ENCODE peak calls at places on chromosome 19, in five cellular contexts. K is thyroid gland; W is IMR-90; Y is CD8-positive, alpha-beta T cell; F is epithelial cell of proximal tubule. G is an unnamed sample.

GRCh38 chr19:45030825-45031224 is 8.0 kb upstream of the CLASRP start:
- DNase-seq in F (no peak), K (no peak), W (no peak), Y (no peak), G (no peak)

GRCh38 chr19:51788936-51789795 is 5.8 kb upstream of the FPR3 start:
- DNase-seq in F (no peak), W (no peak), K (no peak), Y (no peak), G (peak)

GRCh38 chr19:38265213-38265861 is 964 bp downstream of the SPINT2 start:
- DNase-seq in K (peak), Y (no peak), F (no peak), W (no peak), G (peak)

GRCh38 chr19:39824143-39825092 is 9.5 kb downstream of the DYRK1B start:
- DNase-seq in Y (peak), F (peak), W (peak), K (peak), G (peak)

GRCh38 chr19:11887618-11888531 is at the start of gene ZNF69:
- DNase-seq in Y (peak), W (peak), K (peak), F (no peak), G (peak)

GRCh38 chr19:29537601-29538000 is 11.8 kb downstream of the VSTM2B start:
- DNase-seq in Y (no peak), W (no peak), F (no peak), K (no peak), G (no peak)

GRCh38 chr19:15828121-15828620 is 12.7 kb upstream of the OR10H1 start:
- DNase-seq in Y (no peak), W (no peak), K (no peak), F (no peak), G (no peak)

GRCh38 chr19:18153555-18154134 is 682 bp downstream of the PIK3R2 start:
- DNase-seq in W (no peak), K (peak), Y (peak), F (no peak), G (no peak)

GRCh38 chr19:3773814-3774515 is 1.9 kb upstream of the RAX2 start:
- DNase-seq in K (no peak), W (no peak), Y (no peak), F (no peak), G (no peak)

GRCh38 chr19:11106477-11106876 is 17.2 kb downstream of the LDLR start:
- DNase-seq in F (no peak), K (no peak), Y (no peak), W (no peak), G (no peak)

GRCh38 chr19:13459351-13459750 is 46.9 kb downstream of the CACNA1A start:
- DNase-seq in F (no peak), W (no peak), Y (no peak), K (no peak), G (no peak)

GRCh38 chr19:2329528-2329927 is 1.0 kb downstream of the SPPL2B start:
- DNase-seq in K (no peak), F (no peak), Y (no peak), W (no peak), G (no peak)

GRCh38 chr19:32397736-32398135 is 7.8 kb upstream of the DPY19L3 start:
- DNase-seq in F (no peak), K (no peak), W (peak), Y (no peak), G (peak)

GRCh38 chr19:9673912-9674668 is 810 bp downstream of the ZNF562 start:
- DNase-seq in F (no peak), K (no peak), Y (no peak), W (peak), G (peak)

GRCh38 chr19:52922841-52923781 is at the start of gene ZNF888:
- DNase-seq in W (peak), Y (peak), K (peak), F (no peak), G (peak)

GRCh38 chr19:30286378-30286777 is 85.8 kb upstream of the ZNF536 start:
- DNase-seq in K (no peak), Y (no peak), F (no peak), W (no peak), G (no peak)

GRCh38 chr19:36573948-36574726 is 1.0 kb upstream of the ZNF529 start:
- DNase-seq in F (no peak), W (peak), Y (no peak), K (peak), G (peak)

GRCh38 chr19:46728208-46728607 is 11.3 kb upstream of the PRKD2 start:
- DNase-seq in K (no peak), Y (no peak), F (no peak), W (no peak), G (no peak)

GRCh38 chr19:13277104-13277809 is 127.0 kb downstream of the IER2 start:
- DNase-seq in F (peak), W (peak), Y (peak), K (peak), G (peak)

GRCh38 chr19:14139944-14140343 is 3.6 kb upstream of the ASF1B start:
- DNase-seq in F (no peak), K (no peak), Y (no peak), W (no peak), G (no peak)

GRCh38 chr19:35204799-35205732 is 23.5 kb downstream of the FAM187B start:
- DNase-seq in W (no peak), F (no peak), K (no peak), Y (no peak), G (no peak)

GRCh38 chr19:58203814-58204475 is 21.1 kb downstream of the ZNF274 start:
- DNase-seq in Y (no peak), K (no peak), W (no peak), F (no peak), G (peak)

GRCh38 chr19:58204566-58204965 is 21.7 kb downstream of the ZNF274 start:
- DNase-seq in W (no peak), F (no peak), K (no peak), Y (no peak), G (no peak)

GRCh38 chr19:58212336-58213074 is 16.2 kb upstream of the ZNF544 start:
- DNase-seq in W (no peak), Y (no peak), F (no peak), K (no peak), G (no peak)

GRCh38 chr19:58213075-58213369 is 15.7 kb upstream of the ZNF544 start:
- DNase-seq in Y (no peak), W (no peak), K (no peak), F (no peak), G (no peak)

GRCh38 chr19:58209577-58209976 is 19.1 kb upstream of the ZNF544 start:
- DNase-seq in Y (no peak), K (no peak), F (no peak), W (no peak), G (no peak)
- H3K4me3 ChIP-seq in Y (no peak), K (no peak), F (no peak), W (no peak), G (no peak)

GRCh38 chr19:8021374-8021773 is 15.9 kb upstream of the ELAVL1 start:
- DNase-seq in W (no peak), F (no peak), K (no peak), Y (no peak), G (no peak)

GRCh38 chr19:8025321-8025720 is 19.9 kb upstream of the ELAVL1 start:
- DNase-seq in W (no peak), K (no peak), Y (no peak), F (no peak), G (no peak)

GRCh38 chr19:8020681-8021080 is 15.2 kb upstream of the ELAVL1 start:
- DNase-seq in W (no peak), K (no peak), F (no peak), Y (no peak), G (no peak)

GRCh38 chr19:8023371-8023770 is 17.9 kb upstream of the ELAVL1 start:
- DNase-seq in Y (no peak), W (no peak), F (no peak), K (no peak), G (no peak)

DNA sequence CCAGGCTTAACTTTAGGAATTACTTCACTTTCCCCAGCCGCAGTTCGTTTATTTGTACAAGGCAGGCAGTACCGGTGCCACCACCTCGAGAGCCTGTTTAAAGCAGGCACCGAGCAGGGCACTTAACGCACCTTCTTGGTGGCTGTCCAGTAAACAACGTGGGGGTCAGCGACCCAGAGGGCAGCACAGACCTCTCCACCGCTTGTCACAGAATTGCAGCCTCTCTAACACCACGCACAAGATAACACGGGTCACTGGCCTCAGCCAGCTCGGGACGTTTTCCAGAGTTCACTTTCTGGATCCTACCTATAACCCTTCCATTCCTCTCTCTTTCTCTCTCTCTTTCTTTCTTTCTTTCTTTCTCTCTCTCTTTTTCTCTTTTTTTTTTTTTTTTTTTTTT is 16.8 kb upstream of the ELAVL1 start:
- DNase-seq in K (no peak), Y (no peak), F (no peak), W (no peak), G (no peak)
- TF ChIP-seq CTCF in K (no peak), Y (no peak), F (no peak), W (no peak), G (no peak)

GRCh38 chr19:33794578-33795369 is 1.9 kb upstream of the KCTD15 start:
- DNase-seq in W (no peak), F (no peak), Y (no peak), K (peak), G (no peak)
- H3K4me3 ChIP-seq in W (peak), F (peak), Y (no peak), K (peak), G (peak)

GRCh38 chr19:55462722-55463121 is 1.3 kb upstream of the ISOC2 start:
- DNase-seq in W (no peak), K (no peak), Y (no peak), F (no peak), G (no peak)

GRCh38 chr19:55460670-55461258 is 678 bp downstream of the ISOC2 start:
- DNase-seq in K (peak), W (peak), Y (no peak), F (no peak), G (peak)

GRCh38 chr19:55459950-55460657 is 1.3 kb downstream of the ISOC2 start:
- DNase-seq in K (no peak), Y (no peak), F (no peak), W (peak), G (peak)

GRCh38 chr19:55461974-55462628 is 659 bp upstream of the ISOC2 start:
- DNase-seq in F (no peak), Y (no peak), W (peak), K (no peak), G (peak)

DNA sequence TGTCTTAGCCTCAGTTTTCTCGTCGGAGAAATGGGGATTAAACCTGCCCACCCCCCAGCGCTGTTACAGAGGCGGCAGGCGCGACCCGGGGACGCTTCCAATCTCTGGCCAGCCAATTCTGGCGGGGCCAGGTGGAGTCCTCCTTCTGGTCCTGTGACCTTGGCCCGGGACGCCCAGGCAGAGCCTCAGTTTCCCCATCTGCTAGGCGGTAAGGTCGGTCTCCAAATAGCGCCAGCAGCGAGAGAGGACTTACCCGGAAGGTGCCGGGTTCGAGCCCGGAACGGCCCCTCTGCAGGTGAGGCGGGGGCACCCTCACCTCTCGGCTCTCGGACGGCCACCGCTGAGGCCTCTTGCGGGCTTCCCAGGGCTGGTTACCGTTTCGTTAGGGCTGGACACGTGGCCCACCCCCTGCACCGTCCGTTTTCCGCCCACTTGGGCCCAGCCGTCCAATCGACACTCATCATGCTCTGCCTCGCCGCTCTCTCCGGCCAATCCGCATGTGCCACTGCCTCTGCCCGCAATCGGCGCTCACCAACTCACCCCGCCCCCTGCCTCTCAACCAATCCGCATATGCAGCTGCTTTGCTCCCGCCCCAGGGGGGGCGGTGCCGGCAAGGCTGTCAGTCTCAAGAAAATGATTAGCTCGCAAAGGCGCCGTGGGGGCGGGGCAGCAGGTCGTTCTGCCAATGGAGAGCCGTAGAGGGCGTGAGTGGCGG is at the start of gene ISOC2:
- DNase-seq in F (peak), W (peak), K (peak), Y (peak), G (peak)
- TF ChIP-seq CTCF in F (no peak), W (no peak), K (no peak), Y (no peak), G (peak)

DNA sequence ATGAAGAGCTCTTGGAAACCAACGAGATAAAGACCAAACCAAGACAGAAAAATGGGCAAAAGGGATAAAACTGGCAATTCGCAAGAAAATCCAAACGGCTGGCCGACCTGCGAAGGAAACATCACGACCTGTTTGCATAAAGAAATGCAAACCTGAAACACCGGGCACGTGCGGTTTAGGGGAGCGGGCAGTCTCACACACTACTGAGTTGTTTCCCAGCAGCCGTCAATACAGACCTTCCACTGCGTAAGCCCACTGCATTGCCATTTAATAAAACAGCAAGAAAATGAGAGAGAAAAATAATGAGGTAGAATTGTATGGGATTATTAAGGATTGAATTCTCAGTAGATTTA is 644 bp upstream of the PEG3 start:
- DNase-seq in F (no peak), K (no peak), W (no peak), Y (no peak), G (no peak)
- H3K4me3 ChIP-seq in F (no peak), K (no peak), W (no peak), Y (no peak), G (no peak)

GRCh38 chr19:41928221-41928683 is at the start of gene ERFL:
- DNase-seq in F (no peak), W (no peak), Y (peak), K (no peak), G (no peak)
- TF ChIP-seq CTCF in F (no peak), W (no peak), Y (no peak), K (no peak), G (no peak)

GRCh38 chr19:41398603-41399002 is 985 bp downstream of the BCKDHA start:
- DNase-seq in W (no peak), K (no peak), F (no peak), Y (no peak), G (no peak)
- H3K4me3 ChIP-seq in W (peak), K (peak), F (peak), Y (peak), G (peak)

DNA sequence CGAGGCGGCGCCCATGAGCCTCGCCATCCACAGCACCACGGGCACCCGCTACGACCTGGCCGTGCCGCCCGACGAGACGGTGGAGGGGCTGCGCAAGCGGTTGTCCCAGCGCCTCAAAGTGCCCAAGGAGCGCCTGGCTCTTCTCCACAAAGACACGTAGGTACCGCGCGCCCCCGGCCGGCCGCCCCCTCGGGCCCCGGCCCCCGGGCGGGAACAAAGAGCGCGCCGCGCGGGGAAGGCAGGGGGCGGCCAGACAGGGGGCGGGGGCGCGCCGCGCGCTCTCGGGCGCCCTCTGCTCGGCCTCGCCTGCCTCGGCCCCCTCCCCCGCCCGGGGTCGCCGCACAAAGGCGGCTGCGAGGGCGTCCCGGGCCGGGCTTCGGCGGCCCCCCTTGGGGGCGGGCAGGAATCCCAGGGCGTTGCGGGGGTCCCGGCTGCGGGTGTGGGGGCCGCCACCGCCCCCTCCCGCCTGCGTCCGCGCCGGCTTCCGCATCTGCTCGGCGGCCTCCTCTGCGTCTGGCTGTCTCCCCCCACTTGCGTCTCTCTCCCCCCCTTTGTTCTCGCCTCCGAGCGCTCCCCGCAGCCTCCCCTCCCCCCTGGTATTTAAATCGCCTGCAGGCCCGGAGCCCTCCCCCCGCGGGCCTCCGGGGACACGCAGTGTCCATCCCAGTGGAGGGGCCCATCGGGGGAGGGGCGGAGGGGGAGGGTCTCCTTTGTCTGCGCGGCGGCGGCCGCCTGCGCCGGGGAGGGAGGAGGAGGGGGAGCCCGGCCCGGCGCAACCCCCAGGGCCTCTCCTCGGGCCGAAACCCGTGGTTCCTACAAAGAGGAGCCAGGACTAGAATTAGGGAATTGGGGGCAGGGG is 2.2 kb downstream of the MIDN start:
- DNase-seq in Y (peak), W (peak), K (peak), F (no peak), G (peak)
- TF ChIP-seq CTCF in Y (no peak), W (no peak), K (no peak), F (no peak), G (no peak)